ENCODE peak calls at places on chromosomes 13 and 19, in eight cellular contexts. C, X, V, G, O, P, E and R are unnamed samples.

GRCh38 chr19:21130097-21130775 is 11.6 kb upstream of the ZNF431 start:
- DNase-seq in C (no peak), X (no peak), V (no peak), G (no peak), O (no peak), P (no peak), E (no peak), R (no peak)

GRCh38 chr13:92572190-92572589 is 654.4 kb upstream of the GPC6 start:
- DNase-seq in C (no peak), X (no peak), V (no peak), G (no peak), O (no peak), P (no peak), E (no peak), R (no peak)

GRCh38 chr13:35565273-35565672 is 88.8 kb upstream of the MAB21L1 start:
- DNase-seq in C (no peak), X (no peak), V (no peak), G (no peak), O (no peak), P (no peak), E (no peak), R (no peak)

GRCh38 chr19:34481861-34482379 is 362 bp downstream of the WTIP start:
- DNase-seq in C (no peak), X (peak; percentile 73), V (no peak), G (peak; percentile 7), O (no peak), P (no peak), E (no peak), R (peak; percentile 61)

GRCh38 chr13:53242015-53242414 is 213.4 kb downstream of the OLFM4 start:
- DNase-seq in C (no peak), X (no peak), V (no peak), G (no peak), O (no peak), P (no peak), E (no peak), R (no peak)

GRCh38 chr13:107650081-107650701 is 565.1 kb downstream of the LIG4 start:
- DNase-seq in C (peak; percentile 15), X (peak; percentile 27), V (no peak), G (no peak), O (peak; percentile 62), P (peak; percentile 35), E (peak; percentile 78), R (peak; percentile 28)

GRCh38 chr19:15161028-15161984 is 39.5 kb downstream of the NOTCH3 start:
- DNase-seq in C (no peak), X (peak; percentile 64), V (no peak), G (no peak), O (peak; percentile 18), P (no peak), E (peak; percentile 35), R (peak; percentile 70)

GRCh38 chr13:114230575-114230974 is 4.1 kb upstream of the CDC16 start:
- DNase-seq in C (no peak), X (no peak), V (no peak), G (no peak), O (no peak), P (no peak), E (no peak), R (no peak)

GRCh38 chr13:55361141-55361540 is 1779.6 kb upstream of the PRR20A start:
- DNase-seq in C (no peak), X (no peak), V (no peak), G (no peak), O (no peak), P (no peak), E (no peak), R (no peak)

GRCh38 chr19:28349604-28350003 is 863.3 kb downstream of the UQCRFS1 start:
- DNase-seq in C (no peak), X (no peak), V (no peak), G (no peak), O (no peak), P (no peak), E (no peak), R (no peak)

GRCh38 chr19:28553764-28554163 is 659.2 kb downstream of the UQCRFS1 start:
- DNase-seq in C (no peak), X (no peak), V (no peak), G (no peak), O (no peak), P (no peak), E (no peak), R (no peak)

GRCh38 chr13:94390881-94391280 is 88.6 kb downstream of the DCT start:
- DNase-seq in C (no peak), X (no peak), V (no peak), G (no peak), O (peak; percentile 18), P (no peak), E (no peak), R (no peak)

GRCh38 chr13:91368676-91369425 is 21.4 kb downstream of the MIR17HG start:
- DNase-seq in C (no peak), X (no peak), V (no peak), G (no peak), O (peak; percentile 19), P (no peak), E (no peak), R (no peak)

GRCh38 chr19:7606289-7606688 is 10.6 kb downstream of the CAMSAP3 start:
- DNase-seq in C (no peak), X (no peak), V (no peak), G (no peak), O (no peak), P (no peak), E (no peak), R (no peak)

GRCh38 chr19:34370983-34371382 is 6.0 kb downstream of the GPI start:
- DNase-seq in C (no peak), X (no peak), V (no peak), G (peak; percentile 73), O (no peak), P (peak; percentile 68), E (no peak), R (no peak)

GRCh38 chr19:7554990-7555864 is 19.7 kb downstream of the PNPLA6 start:
- DNase-seq in C (no peak), X (peak; percentile 34), V (peak; percentile 13), G (no peak), O (no peak), P (no peak), E (peak; percentile 83), R (no peak)

GRCh38 chr13:110616103-110617101 is 1.1 kb downstream of the NAXD start:
- DNase-seq in C (no peak), X (peak; percentile 36), V (peak; percentile 39), G (peak; percentile 51), O (peak; percentile 72), P (peak; percentile 74), E (peak; percentile 67), R (peak; percentile 85)

DNA sequence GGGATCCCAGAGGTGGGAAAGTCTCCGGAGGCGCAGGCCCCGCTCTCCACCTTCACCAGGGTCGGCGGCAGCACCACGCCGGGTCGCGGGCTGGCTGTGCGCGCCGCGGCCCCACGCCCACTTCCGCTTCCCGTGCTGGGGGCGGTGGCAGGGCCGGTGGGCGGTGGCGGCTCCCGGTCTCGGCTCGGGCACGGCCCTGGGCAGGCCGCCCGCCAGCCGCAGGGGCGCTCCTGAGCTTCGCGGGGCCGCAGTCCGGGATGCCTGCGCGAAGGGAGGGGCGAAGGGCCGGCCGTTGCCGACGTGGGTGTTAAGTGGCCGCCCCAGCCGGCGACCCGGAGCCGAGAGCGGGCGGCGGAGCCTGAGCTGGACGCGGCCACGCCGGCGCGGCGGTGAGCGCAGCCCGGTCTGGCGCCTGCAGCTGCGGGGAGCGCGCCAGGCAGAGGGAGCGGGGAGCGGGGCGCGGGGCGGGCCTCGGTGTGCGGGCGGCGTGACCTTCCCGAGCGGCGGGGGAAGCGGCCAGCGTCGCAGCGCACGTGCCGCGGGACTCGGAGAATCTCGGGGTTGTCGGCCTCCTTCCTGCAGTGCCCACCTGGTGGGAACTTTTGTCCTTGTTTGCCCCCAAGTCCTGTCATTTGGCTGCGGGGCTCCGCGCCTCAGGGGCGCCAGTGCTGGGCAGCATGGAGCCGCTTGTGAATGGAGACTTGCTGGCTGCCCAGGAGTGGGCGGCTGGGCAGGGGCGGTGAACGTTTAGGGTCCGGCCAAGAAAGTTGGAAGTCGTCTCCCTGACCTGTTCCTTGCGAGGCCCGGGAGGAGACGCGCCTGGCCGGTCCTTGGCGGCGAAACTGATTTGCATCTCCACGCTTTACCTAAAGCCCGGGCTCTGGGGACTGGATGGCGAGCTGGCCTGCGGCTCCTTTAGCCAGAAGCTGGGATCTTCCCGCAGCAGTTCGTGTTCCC is at the start of gene SLC25A15:
- DNase-seq in C (peak; percentile 50), X (peak; percentile 82), V (peak; percentile 68), G (peak; percentile 67), O (peak; percentile 72), P (peak; percentile 73), E (peak; percentile 78), R (peak; percentile 58)
- TF ChIP-seq POLR2A in C (no peak), X (peak; percentile 60), V (no peak), G (no peak), O (peak; percentile 58), P (peak; percentile 27), E (no peak), R (peak; percentile 69)

DNA sequence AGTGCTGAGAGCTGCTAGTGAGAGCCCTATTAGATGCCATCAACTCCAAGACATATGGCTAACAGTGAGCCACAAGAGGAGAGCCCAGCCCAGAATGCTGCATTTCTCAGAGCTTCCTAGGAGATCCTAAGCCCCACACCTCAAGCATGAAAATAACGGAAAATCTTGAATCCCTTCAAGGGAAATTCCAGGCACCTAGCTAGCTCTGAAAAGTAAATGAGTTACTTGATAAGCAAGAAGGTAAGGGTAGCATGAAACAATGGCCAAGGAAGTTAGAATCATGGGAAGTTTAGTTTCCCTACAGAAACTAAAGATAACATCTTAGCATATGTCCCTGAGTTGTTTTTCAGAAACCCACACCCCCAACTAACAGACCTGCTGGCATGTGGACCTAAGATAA is 301.1 kb upstream of the DACH1 start:
- DNase-seq in C (no peak), X (no peak), V (no peak), G (no peak), O (no peak), P (no peak), E (no peak), R (no peak)
- TF ChIP-seq POLR2A in C (no peak), X (no peak), V (no peak), G (no peak), O (no peak), P (no peak), E (no peak), R (no peak)

GRCh38 chr19:39402417-39403297 is 4.0 kb upstream of the ZFP36 start:
- DNase-seq in C (peak; percentile 90), X (peak; percentile 91), V (peak; percentile 97), G (peak; percentile 95), O (peak; percentile 93), P (peak; percentile 94), E (peak; percentile 93), R (peak; percentile 72)
- TF ChIP-seq POLR2A in C (no peak), X (peak; percentile 41), V (peak; percentile 46), G (peak; percentile 75), O (peak; percentile 29), P (no peak), E (peak; percentile 16), R (peak; percentile 33)

GRCh38 chr19:48364564-48365363 is 597 bp downstream of the SYNGR4 start:
- DNase-seq in C (no peak), X (no peak), V (peak; percentile 25), G (no peak), O (no peak), P (peak; percentile 36), E (no peak), R (no peak)

GRCh38 chr19:48362716-48363499 is 832 bp downstream of the TMEM143 start:
- DNase-seq in C (peak; percentile 85), X (peak; percentile 98), V (peak; percentile 95), G (peak; percentile 95), O (peak; percentile 91), P (peak; percentile 98), E (peak; percentile 98), R (peak; percentile 75)

GRCh38 chr19:48363810-48364563 is at the start of the genes SYNGR4 and TMEM143:
- DNase-seq in C (peak; percentile 94), X (peak; percentile 100), V (peak; percentile 100), G (peak; percentile 99), O (peak; percentile 99), P (peak; percentile 99), E (peak; percentile 98), R (peak; percentile 85)

GRCh38 chr19:48361912-48362311 is 1.8 kb downstream of the TMEM143 start:
- DNase-seq in C (no peak), X (no peak), V (no peak), G (no peak), O (no peak), P (no peak), E (no peak), R (no peak)

GRCh38 chr19:48363500-48363809 is 285 bp downstream of the TMEM143 start:
- DNase-seq in C (no peak), X (no peak), V (no peak), G (no peak), O (no peak), P (no peak), E (no peak), R (no peak)
- TF ChIP-seq POLR2A in C (no peak), X (no peak), V (no peak), G (no peak), O (no peak), P (no peak), E (no peak), R (no peak)